ENCODE peak calls at places on chromosome 9, in ten cellular contexts. A is DMS153, X is hepatocyte, V is fibroblast of lung, F is psoas muscle, B is body of pancreas, S is stomach, K is cardiac muscle cell, O is PC-9, J is AG08396. L is an unnamed sample.

GRCh38 chr9:114184866-114185265 is 29.5 kb downstream of the COL27A1 start:
- DNase-seq in A (no peak), X (no peak), V (no peak), F (no peak), B (no peak), S (no peak), K (no peak), O (no peak), J (no peak), L (no peak)

GRCh38 chr9:99368341-99369326 is 146.6 kb downstream of the SEC61B start:
- DNase-seq in A (no peak), X (no peak), V (peak; percentile 79), F (peak; percentile 86), B (peak; percentile 19), S (no peak), K (peak; percentile 60), O (no peak), J (peak; percentile 60), L (no peak)

GRCh38 chr9:22446589-22446949 is at the start of gene DMRTA1:
- DNase-seq in A (peak; percentile 54), X (peak; percentile 68), V (peak; percentile 76), F (peak; percentile 88), B (peak; percentile 87), S (peak; percentile 87), K (peak; percentile 69), O (peak; percentile 79), J (peak; percentile 88), L (no peak)

GRCh38 chr9:35198191-35198590 is 36.4 kb downstream of the UNC13B start:
- DNase-seq in A (no peak), X (no peak), V (no peak), F (no peak), B (no peak), S (no peak), K (no peak), O (no peak), J (no peak), L (no peak)

GRCh38 chr9:22595805-22596204 is 149.2 kb downstream of the DMRTA1 start:
- DNase-seq in A (no peak), X (no peak), V (no peak), F (no peak), B (no peak), S (no peak), K (no peak), O (no peak), J (no peak), L (no peak)

GRCh38 chr9:90071257-90071656 is 466.4 kb downstream of the GADD45G start:
- DNase-seq in A (no peak), X (no peak), V (no peak), F (no peak), B (no peak), S (no peak), K (no peak), O (no peak), J (no peak), L (no peak)

GRCh38 chr9:120522558-120522957 is 57.4 kb downstream of the CDK5RAP2 start:
- DNase-seq in A (no peak), X (no peak), V (no peak), F (no peak), B (no peak), S (no peak), K (no peak), O (no peak), J (no peak), L (no peak)

GRCh38 chr9:27566118-27566517 is 7.2 kb downstream of the C9orf72 start:
- DNase-seq in A (no peak), X (no peak), V (no peak), F (no peak), B (no peak), S (no peak), K (peak; percentile 18), O (no peak), J (no peak), L (no peak)

GRCh38 chr9:23172979-23173637 is 652.9 kb downstream of the ELAVL2 start:
- DNase-seq in A (no peak), X (no peak), V (no peak), F (no peak), B (no peak), S (no peak), K (no peak), O (no peak), J (no peak), L (no peak)

GRCh38 chr9:133585481-133586367 is 23.5 kb downstream of the FAM163B start:
- DNase-seq in A (no peak), X (no peak), V (no peak), F (no peak), B (no peak), S (no peak), K (no peak), O (no peak), J (no peak), L (no peak)

L was measured in AG04450.